ENCODE peak calls at places on chromosome 7, in nine cellular contexts. One of them, this sample, is unnamed.

GRCh38 chr7:47314728-47315601 is 266.9 kb downstream of the TNS3 start:
- DNase-seq in heart left ventricle: peak; percentile 63
- DNase-seq in PC-9: no peak
- DNase-seq in thoracic aorta: peak; percentile 25
- DNase-seq in HCT116: no peak
- DNase-seq in uterus: no peak
- DNase-seq in naive thymus-derived CD4-positive, alpha-beta T cell: no peak
- DNase-seq in CD8-positive, alpha-beta memory T cell: no peak
- DNase-seq in fibroblast of lung: peak; percentile 84
- DNase-seq in this sample: peak; percentile 51

GRCh38 chr7:78264105-78264504 is 465.5 kb downstream of the PHTF2 start:
- DNase-seq in heart left ventricle: no peak
- DNase-seq in PC-9: no peak
- DNase-seq in thoracic aorta: no peak
- DNase-seq in HCT116: no peak
- DNase-seq in uterus: no peak
- DNase-seq in naive thymus-derived CD4-positive, alpha-beta T cell: no peak
- DNase-seq in CD8-positive, alpha-beta memory T cell: no peak
- DNase-seq in fibroblast of lung: no peak
- DNase-seq in this sample: no peak

GRCh38 chr7:74141705-74142104 is 32.5 kb upstream of the EIF4H start:
- DNase-seq in heart left ventricle: no peak
- DNase-seq in PC-9: peak; percentile 89
- DNase-seq in thoracic aorta: no peak
- DNase-seq in HCT116: peak; percentile 46
- DNase-seq in uterus: no peak
- DNase-seq in naive thymus-derived CD4-positive, alpha-beta T cell: no peak
- DNase-seq in CD8-positive, alpha-beta memory T cell: no peak
- DNase-seq in fibroblast of lung: peak; percentile 3
- DNase-seq in this sample: no peak

GRCh38 chr7:2530076-2530967 is 10.7 kb downstream of the LFNG start:
- DNase-seq in heart left ventricle: peak; percentile 28
- DNase-seq in PC-9: peak; percentile 72
- DNase-seq in thoracic aorta: no peak
- DNase-seq in HCT116: no peak
- DNase-seq in uterus: no peak
- DNase-seq in naive thymus-derived CD4-positive, alpha-beta T cell: peak; percentile 83
- DNase-seq in CD8-positive, alpha-beta memory T cell: peak; percentile 90
- DNase-seq in fibroblast of lung: no peak
- DNase-seq in this sample: no peak

GRCh38 chr7:111012152-111012551 is 78.8 kb upstream of the LRRN3 start:
- DNase-seq in heart left ventricle: no peak
- DNase-seq in PC-9: peak; percentile 63
- DNase-seq in thoracic aorta: no peak
- DNase-seq in HCT116: no peak
- DNase-seq in uterus: no peak
- DNase-seq in naive thymus-derived CD4-positive, alpha-beta T cell: no peak
- DNase-seq in CD8-positive, alpha-beta memory T cell: no peak
- DNase-seq in fibroblast of lung: peak; percentile 56
- DNase-seq in this sample: no peak

GRCh38 chr7:134562136-134562535 is 13.2 kb downstream of the AKR1B15 start:
- DNase-seq in heart left ventricle: no peak
- DNase-seq in PC-9: no peak
- DNase-seq in thoracic aorta: no peak
- DNase-seq in HCT116: no peak
- DNase-seq in uterus: no peak
- DNase-seq in naive thymus-derived CD4-positive, alpha-beta T cell: peak; percentile 71
- DNase-seq in CD8-positive, alpha-beta memory T cell: no peak
- DNase-seq in fibroblast of lung: peak; percentile 61
- DNase-seq in this sample: no peak

GRCh38 chr7:16564909-16565426 is 38.3 kb downstream of the LRRC72 start:
- DNase-seq in heart left ventricle: no peak
- DNase-seq in PC-9: peak; percentile 70
- DNase-seq in thoracic aorta: no peak
- DNase-seq in HCT116: peak; percentile 66
- DNase-seq in uterus: no peak
- DNase-seq in naive thymus-derived CD4-positive, alpha-beta T cell: peak; percentile 49
- DNase-seq in CD8-positive, alpha-beta memory T cell: no peak
- DNase-seq in fibroblast of lung: peak; percentile 71
- DNase-seq in this sample: peak; percentile 15

GRCh38 chr7:99733448-99733847 is 1.5 kb downstream of the CYP3A7 start:
- DNase-seq in heart left ventricle: no peak
- DNase-seq in PC-9: no peak
- DNase-seq in thoracic aorta: no peak
- DNase-seq in HCT116: no peak
- DNase-seq in uterus: no peak
- DNase-seq in naive thymus-derived CD4-positive, alpha-beta T cell: no peak
- DNase-seq in CD8-positive, alpha-beta memory T cell: no peak
- DNase-seq in fibroblast of lung: no peak
- DNase-seq in this sample: no peak

GRCh38 chr7:41039386-41040315 is 663.2 kb downstream of the INHBA start:
- DNase-seq in heart left ventricle: no peak
- DNase-seq in PC-9: peak; percentile 26
- DNase-seq in thoracic aorta: no peak
- DNase-seq in HCT116: no peak
- DNase-seq in uterus: no peak
- DNase-seq in naive thymus-derived CD4-positive, alpha-beta T cell: no peak
- DNase-seq in CD8-positive, alpha-beta memory T cell: no peak
- DNase-seq in fibroblast of lung: no peak
- DNase-seq in this sample: no peak

GRCh38 chr7:23072043-23072442 is 33.5 kb upstream of the KLHL7 start:
- DNase-seq in heart left ventricle: no peak
- DNase-seq in PC-9: no peak
- DNase-seq in thoracic aorta: no peak
- DNase-seq in HCT116: no peak
- DNase-seq in uterus: no peak
- DNase-seq in naive thymus-derived CD4-positive, alpha-beta T cell: no peak
- DNase-seq in CD8-positive, alpha-beta memory T cell: no peak
- DNase-seq in fibroblast of lung: peak; percentile 55
- DNase-seq in this sample: no peak

GRCh38 chr7:91749418-91749817 is 131.1 kb downstream of the MTERF1 start:
- DNase-seq in heart left ventricle: no peak
- DNase-seq in PC-9: no peak
- DNase-seq in thoracic aorta: no peak
- DNase-seq in HCT116: no peak
- DNase-seq in uterus: no peak
- DNase-seq in naive thymus-derived CD4-positive, alpha-beta T cell: no peak
- DNase-seq in CD8-positive, alpha-beta memory T cell: no peak
- DNase-seq in fibroblast of lung: no peak
- DNase-seq in this sample: no peak

GRCh38 chr7:95718556-95719410 is 53.6 kb upstream of the DYNC1I1 start:
- DNase-seq in heart left ventricle: no peak
- DNase-seq in PC-9: no peak
- DNase-seq in thoracic aorta: no peak
- DNase-seq in HCT116: peak; percentile 7
- DNase-seq in uterus: no peak
- DNase-seq in naive thymus-derived CD4-positive, alpha-beta T cell: no peak
- DNase-seq in CD8-positive, alpha-beta memory T cell: no peak
- DNase-seq in fibroblast of lung: peak; percentile 45
- DNase-seq in this sample: no peak

GRCh38 chr7:3204526-3204925 is 96.5 kb upstream of the SDK1 start:
- DNase-seq in heart left ventricle: no peak
- DNase-seq in PC-9: no peak
- DNase-seq in thoracic aorta: no peak
- DNase-seq in HCT116: no peak
- DNase-seq in uterus: no peak
- DNase-seq in naive thymus-derived CD4-positive, alpha-beta T cell: no peak
- DNase-seq in CD8-positive, alpha-beta memory T cell: no peak
- DNase-seq in fibroblast of lung: no peak
- DNase-seq in this sample: no peak

GRCh38 chr7:140674356-140674800 is 1.6 kb downstream of the ADCK2 start:
- DNase-seq in heart left ventricle: no peak
- DNase-seq in PC-9: peak; percentile 41
- DNase-seq in thoracic aorta: no peak
- DNase-seq in HCT116: no peak
- DNase-seq in uterus: no peak
- DNase-seq in naive thymus-derived CD4-positive, alpha-beta T cell: no peak
- DNase-seq in CD8-positive, alpha-beta memory T cell: no peak
- DNase-seq in fibroblast of lung: no peak
- DNase-seq in this sample: no peak

GRCh38 chr7:73865738-73866445 is 4.9 kb downstream of the TMEM270 start:
- DNase-seq in heart left ventricle: no peak
- DNase-seq in PC-9: no peak
- DNase-seq in thoracic aorta: no peak
- DNase-seq in HCT116: no peak
- DNase-seq in uterus: no peak
- DNase-seq in naive thymus-derived CD4-positive, alpha-beta T cell: no peak
- DNase-seq in CD8-positive, alpha-beta memory T cell: no peak
- DNase-seq in fibroblast of lung: peak; percentile 72
- DNase-seq in this sample: no peak

GRCh38 chr7:158000160-158000559 is 587.5 kb downstream of the PTPRN2 start:
- DNase-seq in heart left ventricle: no peak
- DNase-seq in PC-9: no peak
- DNase-seq in thoracic aorta: no peak
- DNase-seq in HCT116: peak; percentile 28
- DNase-seq in uterus: no peak
- DNase-seq in naive thymus-derived CD4-positive, alpha-beta T cell: no peak
- DNase-seq in CD8-positive, alpha-beta memory T cell: no peak
- DNase-seq in fibroblast of lung: no peak
- DNase-seq in this sample: no peak

GRCh38 chr7:148503900-148504487 is 86.6 kb upstream of the C7orf33 start:
- DNase-seq in heart left ventricle: no peak
- DNase-seq in PC-9: no peak
- DNase-seq in thoracic aorta: no peak
- DNase-seq in HCT116: peak; percentile 24
- DNase-seq in uterus: no peak
- DNase-seq in naive thymus-derived CD4-positive, alpha-beta T cell: peak; percentile 40
- DNase-seq in CD8-positive, alpha-beta memory T cell: no peak
- DNase-seq in fibroblast of lung: peak; percentile 63
- DNase-seq in this sample: no peak

GRCh38 chr7:106736508-106737201 is 75.7 kb upstream of the CCDC71L start:
- DNase-seq in heart left ventricle: peak; percentile 20
- DNase-seq in PC-9: peak; percentile 58
- DNase-seq in thoracic aorta: no peak
- DNase-seq in HCT116: peak; percentile 73
- DNase-seq in uterus: no peak
- DNase-seq in naive thymus-derived CD4-positive, alpha-beta T cell: peak; percentile 56
- DNase-seq in CD8-positive, alpha-beta memory T cell: peak; percentile 53
- DNase-seq in fibroblast of lung: peak; percentile 81
- DNase-seq in this sample: peak; percentile 56

GRCh38 chr7:6497637-6497905 is 49.8 kb upstream of the DAGLB start:
- DNase-seq in heart left ventricle: no peak
- DNase-seq in PC-9: no peak
- DNase-seq in thoracic aorta: no peak
- DNase-seq in HCT116: no peak
- DNase-seq in uterus: no peak
- DNase-seq in naive thymus-derived CD4-positive, alpha-beta T cell: no peak
- DNase-seq in CD8-positive, alpha-beta memory T cell: no peak
- DNase-seq in fibroblast of lung: no peak
- DNase-seq in this sample: no peak

GRCh38 chr7:924541-925231 is 29.8 kb downstream of the ADAP1 start:
- DNase-seq in heart left ventricle: peak; percentile 16
- DNase-seq in PC-9: no peak
- DNase-seq in thoracic aorta: no peak
- DNase-seq in HCT116: no peak
- DNase-seq in uterus: peak; percentile 15
- DNase-seq in naive thymus-derived CD4-positive, alpha-beta T cell: no peak
- DNase-seq in CD8-positive, alpha-beta memory T cell: peak; percentile 73
- DNase-seq in fibroblast of lung: no peak
- DNase-seq in this sample: no peak

GRCh38 chr7:150742286-150742968 is 5.2 kb downstream of the GIMAP5 start:
- DNase-seq in heart left ventricle: no peak
- DNase-seq in PC-9: no peak
- DNase-seq in thoracic aorta: no peak
- DNase-seq in HCT116: no peak
- DNase-seq in uterus: no peak
- DNase-seq in naive thymus-derived CD4-positive, alpha-beta T cell: peak; percentile 41
- DNase-seq in CD8-positive, alpha-beta memory T cell: no peak
- DNase-seq in fibroblast of lung: no peak
- DNase-seq in this sample: no peak
- H3K4me3 ChIP-seq in heart left ventricle: no peak overlapping the region
- H3K4me3 ChIP-seq in PC-9: no peak overlapping the region
- H3K4me3 ChIP-seq in thoracic aorta: no peak overlapping the region
- H3K4me3 ChIP-seq in HCT116: no peak overlapping the region
- H3K4me3 ChIP-seq in uterus: no peak overlapping the region
- H3K4me3 ChIP-seq in naive thymus-derived CD4-positive, alpha-beta T cell: peak overlapping the region; percentile 84
- H3K4me3 ChIP-seq in CD8-positive, alpha-beta memory T cell: peak overlapping the region; percentile 97
- H3K4me3 ChIP-seq in fibroblast of lung: no peak overlapping the region
- H3K4me3 ChIP-seq in this sample: no peak overlapping the region

DNA sequence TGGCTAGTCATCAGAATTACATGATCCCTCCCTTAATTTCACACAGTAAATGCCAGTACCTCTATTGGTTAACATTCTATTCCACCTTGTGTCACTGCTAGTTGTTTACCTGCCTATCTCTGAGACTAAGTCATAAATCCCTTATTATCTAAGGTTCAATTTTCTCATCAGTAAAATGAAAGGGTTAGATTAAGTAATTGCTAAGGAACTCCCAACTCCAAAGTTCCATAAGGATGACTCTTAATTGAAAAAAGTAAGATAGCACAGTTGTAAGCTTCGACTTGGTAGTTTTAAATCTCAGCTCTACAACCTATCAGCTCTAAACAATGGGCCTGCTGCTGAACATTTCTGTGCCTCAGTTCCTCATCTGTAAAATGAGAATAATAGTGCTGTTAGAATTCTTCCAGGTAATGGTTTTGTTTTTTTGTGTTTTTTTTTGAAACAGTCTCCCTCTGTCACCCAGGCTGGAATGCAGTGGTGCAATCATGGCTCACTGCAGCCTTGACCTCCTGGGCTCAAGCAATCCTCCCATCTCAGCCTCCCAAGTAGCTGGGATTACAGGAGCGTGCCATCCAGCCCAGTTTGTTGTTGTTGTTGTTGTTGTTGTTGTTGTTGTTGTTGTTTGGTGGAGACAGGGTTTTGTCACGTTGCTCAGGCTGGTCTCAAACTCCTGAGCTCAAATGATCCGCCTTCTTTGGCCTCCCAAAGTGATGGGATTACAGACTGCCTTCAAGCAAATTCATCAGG is 35.6 kb downstream of the SRPK2 start:
- DNase-seq in heart left ventricle: no peak
- DNase-seq in PC-9: no peak
- DNase-seq in thoracic aorta: no peak
- DNase-seq in HCT116: no peak
- DNase-seq in uterus: no peak
- DNase-seq in naive thymus-derived CD4-positive, alpha-beta T cell: peak; percentile 14
- DNase-seq in CD8-positive, alpha-beta memory T cell: no peak
- DNase-seq in fibroblast of lung: no peak
- DNase-seq in this sample: no peak
- H3K27ac ChIP-seq in heart left ventricle: peak overlapping the region; percentile 25
- H3K27ac ChIP-seq in PC-9: no peak overlapping the region
- H3K27ac ChIP-seq in thoracic aorta: no peak overlapping the region
- H3K27ac ChIP-seq in HCT116: no peak overlapping the region
- H3K27ac ChIP-seq in uterus: peak overlapping the region; percentile 65
- H3K27ac ChIP-seq in naive thymus-derived CD4-positive, alpha-beta T cell: peak overlapping the region; percentile 48
- H3K27ac ChIP-seq in CD8-positive, alpha-beta memory T cell: no peak overlapping the region
- H3K27ac ChIP-seq in fibroblast of lung: peak overlapping the region; percentile 64
- H3K27ac ChIP-seq in this sample: no peak overlapping the region

GRCh38 chr7:155882596-155882995 is 70.3 kb upstream of the SHH start:
- DNase-seq in heart left ventricle: no peak
- DNase-seq in PC-9: peak; percentile 54
- DNase-seq in thoracic aorta: no peak
- DNase-seq in HCT116: no peak
- DNase-seq in uterus: no peak
- DNase-seq in naive thymus-derived CD4-positive, alpha-beta T cell: no peak
- DNase-seq in CD8-positive, alpha-beta memory T cell: no peak
- DNase-seq in fibroblast of lung: peak; percentile 95
- DNase-seq in this sample: peak; percentile 34
- H3K4me3 ChIP-seq in heart left ventricle: no peak overlapping the region
- H3K4me3 ChIP-seq in PC-9: no peak overlapping the region
- H3K4me3 ChIP-seq in thoracic aorta: no peak overlapping the region
- H3K4me3 ChIP-seq in HCT116: no peak overlapping the region
- H3K4me3 ChIP-seq in uterus: no peak overlapping the region
- H3K4me3 ChIP-seq in naive thymus-derived CD4-positive, alpha-beta T cell: no peak overlapping the region
- H3K4me3 ChIP-seq in CD8-positive, alpha-beta memory T cell: no peak overlapping the region
- H3K4me3 ChIP-seq in fibroblast of lung: no peak overlapping the region
- H3K4me3 ChIP-seq in this sample: no peak overlapping the region

GRCh38 chr7:100866721-100867039 is 507 bp upstream of the TRIP6 start:
- DNase-seq in heart left ventricle: no peak
- DNase-seq in PC-9: no peak
- DNase-seq in thoracic aorta: no peak
- DNase-seq in HCT116: no peak
- DNase-seq in uterus: peak; percentile 43
- DNase-seq in naive thymus-derived CD4-positive, alpha-beta T cell: no peak
- DNase-seq in CD8-positive, alpha-beta memory T cell: no peak
- DNase-seq in fibroblast of lung: no peak
- DNase-seq in this sample: no peak
- H3K27ac ChIP-seq in heart left ventricle: peak overlapping the region; percentile 95
- H3K27ac ChIP-seq in PC-9: peak overlapping the region; percentile 68
- H3K27ac ChIP-seq in thoracic aorta: peak overlapping the region; percentile 99
- H3K27ac ChIP-seq in HCT116: peak overlapping the region; percentile 100
- H3K27ac ChIP-seq in uterus: peak overlapping the region; percentile 96
- H3K27ac ChIP-seq in naive thymus-derived CD4-positive, alpha-beta T cell: peak overlapping the region; percentile 80
- H3K27ac ChIP-seq in CD8-positive, alpha-beta memory T cell: peak overlapping the region; percentile 76
- H3K27ac ChIP-seq in fibroblast of lung: peak overlapping the region; percentile 98
- H3K27ac ChIP-seq in this sample: peak overlapping the region; percentile 86

This sample was measured in AG04450.